ENCODE peak calls at places on chromosome 18, in ten cellular contexts. R is ELR; G is fibroblast of the conjunctiva; X is left colon; L is left lobe of liver; M is ureter; K is NCI-H345; F is nucleus accumbens; Q is GM13976; C is stimulated activated CD8-positive, alpha-beta memory T cell treated with anti-CD3 and anti-CD28 coated beads, Interleukin-7, amount 100 ng/mL, for 4 hours. J is an unnamed sample.

GRCh38 chr18:23354625-23355024 is 98.5 kb upstream of the RIOK3 start:
- DNase-seq in G (no peak), R (peak), K (no peak), C (no peak), L (no peak), X (no peak), F (no peak), Q (no peak), M (no peak), J (no peak)

GRCh38 chr18:31204169-31204568 is 41.5 kb upstream of the DSC1 start:
- DNase-seq in R (no peak), L (no peak), Q (no peak), K (no peak), C (no peak), G (no peak), M (no peak), X (no peak), F (no peak), J (no peak)

GRCh38 chr18:79784965-79785770 is 12.6 kb upstream of the KCNG2 start:
- DNase-seq in F (no peak), X (no peak), C (no peak), M (no peak), Q (no peak), K (no peak), G (no peak), L (no peak), R (no peak), J (peak)

GRCh38 chr18:54712315-54712714 is 116.0 kb upstream of the RAB27B start:
- DNase-seq in G (peak), Q (no peak), R (peak), C (no peak), M (no peak), L (no peak), F (no peak), K (no peak), X (peak), J (no peak)

GRCh38 chr18:2978626-2979025 is 34.3 kb downstream of the LPIN2 start:
- DNase-seq in Q (no peak), L (no peak), F (no peak), C (no peak), X (no peak), R (peak), K (no peak), M (no peak), G (peak), J (no peak)

GRCh38 chr18:3906072-3906471 is 456.1 kb downstream of the TGIF1 start:
- DNase-seq in R (no peak), Q (no peak), G (no peak), F (no peak), K (no peak), X (no peak), M (no peak), L (no peak), C (no peak), J (no peak)

GRCh38 chr18:51278045-51278649 is 80.7 kb upstream of the MEX3C start:
- DNase-seq in L (peak), Q (no peak), X (no peak), R (peak), G (no peak), C (no peak), F (peak), K (peak), M (no peak), J (no peak)

GRCh38 chr18:70289351-70290330 is 796 bp downstream of the SOCS6 start:
- DNase-seq in R (peak), F (no peak), L (peak), Q (peak), K (peak), G (no peak), M (peak), C (no peak), X (no peak), J (peak)

GRCh38 chr18:61637319-61637718 is 255.5 kb downstream of the RNF152 start:
- DNase-seq in K (peak), G (no peak), Q (no peak), R (no peak), L (peak), X (peak), M (no peak), F (no peak), C (no peak), J (no peak)

GRCh38 chr18:1648715-1649114 is 744.0 kb downstream of the ADCYAP1 start:
- DNase-seq in F (no peak), G (no peak), K (no peak), X (no peak), M (no peak), Q (no peak), R (no peak), L (no peak), C (no peak), J (no peak)

GRCh38 chr18:56433919-56434318 is 204.5 kb downstream of the TXNL1 start:
- DNase-seq in M (no peak), Q (no peak), C (no peak), K (no peak), G (no peak), L (no peak), R (no peak), X (no peak), F (no peak), J (no peak)

GRCh38 chr18:59140287-59140885 is 702 bp downstream of the SEC11C start:
- DNase-seq in C (peak), F (peak), L (peak), G (no peak), M (no peak), Q (no peak), R (peak), K (peak), X (peak), J (no peak)

GRCh38 chr18:68083776-68084175 is 567.3 kb upstream of the DSEL start:
- DNase-seq in Q (no peak), K (no peak), C (no peak), R (no peak), L (no peak), G (no peak), X (no peak), M (no peak), F (no peak), J (no peak)

GRCh38 chr18:13303761-13304364 is 85.3 kb downstream of the LDLRAD4 start:
- DNase-seq in C (no peak), F (no peak), R (no peak), K (no peak), G (no peak), L (no peak), Q (no peak), M (no peak), X (no peak), J (no peak)

GRCh38 chr18:48222118-48222517 is 187.1 kb downstream of the ZBTB7C start:
- DNase-seq in K (peak), C (no peak), Q (no peak), L (peak), R (peak), X (peak), M (peak), F (no peak), G (peak), J (no peak)

GRCh38 chr18:75531851-75532241 is 104.3 kb upstream of the SMIM21 start:
- DNase-seq in L (no peak), X (no peak), M (no peak), Q (no peak), C (no peak), K (no peak), R (no peak), F (no peak), G (no peak), J (no peak)

GRCh38 chr18:13461936-13462335 is 243.4 kb downstream of the LDLRAD4 start:
- DNase-seq in K (no peak), R (no peak), X (no peak), C (no peak), M (no peak), F (no peak), G (no peak), L (no peak), Q (no peak), J (no peak)

GRCh38 chr18:59273936-59274928 is 978 bp upstream of the RAX start:
- DNase-seq in F (no peak), R (no peak), L (no peak), X (no peak), Q (no peak), K (no peak), M (no peak), C (no peak), G (no peak), J (peak)

GRCh38 chr18:3088444-3088843 is 75.5 kb upstream of the LPIN2 start:
- DNase-seq in R (no peak), X (no peak), C (no peak), Q (no peak), G (no peak), M (no peak), L (no peak), K (no peak), F (no peak), J (no peak)

GRCh38 chr18:35457140-35457704 is 40.5 kb downstream of the INO80C start:
- DNase-seq in X (no peak), G (no peak), Q (no peak), F (no peak), K (no peak), C (no peak), R (no peak), L (no peak), M (no peak), J (no peak)

GRCh38 chr18:79947054-79947755 is 4.2 kb downstream of the SLC66A2 start:
- DNase-seq in Q (no peak), K (no peak), M (peak), R (no peak), X (peak), F (no peak), G (no peak), L (peak), C (no peak), J (peak)

J was measured in kidney.